ENCODE peak calls at places on chromosome 15, in ten cellular contexts. V is NCI-H2227 treated with DMSO at 0.1 percent for 48 hours; Z is B cell; H is WTC11; B is stimulated activated CD4-positive, alpha-beta T cell treated with anti-CD3 and anti-CD28 coated beads, Interleukin-1b, Interleukin-23, amount 100 ng/mL, for 24 hours; T is thoracic aorta; S is substantia nigra; C is endothelial cell; R is cardiac fibroblast; F is CD4-positive, alpha-beta T cell. J is an unnamed sample.

GRCh38 chr15:63982381-63982854 is 63.9 kb downstream of the DAPK2 start:
- DNase-seq in V (no peak), Z (no peak), H (no peak), B (no peak), T (no peak), S (no peak), C (no peak), R (no peak), F (no peak), J (no peak)

GRCh38 chr15:49876401-49877038 is 242.5 kb downstream of the ATP8B4 start:
- DNase-seq in V (no peak), Z (no peak), H (peak), B (no peak), T (no peak), S (no peak), C (peak), R (no peak), F (no peak), J (no peak)

GRCh38 chr15:71296032-71296686 is 180.9 kb downstream of the THSD4 start:
- DNase-seq in V (no peak), Z (no peak), H (no peak), B (no peak), T (no peak), S (no peak), C (no peak), R (peak), F (no peak), J (no peak)

GRCh38 chr15:80480909-80481308 is 76.7 kb downstream of the ARNT2 start:
- DNase-seq in V (no peak), Z (no peak), H (no peak), B (no peak), T (no peak), S (no peak), C (no peak), R (peak), F (no peak), J (peak)

GRCh38 chr15:87527416-87527815 is 729.1 kb downstream of the NTRK3 start:
- DNase-seq in V (no peak), Z (no peak), H (no peak), B (no peak), T (no peak), S (no peak), C (no peak), R (peak), F (no peak), J (no peak)

GRCh38 chr15:62539236-62539635 is 374.2 kb upstream of the C2CD4B start:
- DNase-seq in V (no peak), Z (no peak), H (no peak), B (no peak), T (no peak), S (no peak), C (no peak), R (no peak), F (no peak), J (no peak)

GRCh38 chr15:55683366-55683765 is 59.6 kb downstream of the PRTG start:
- DNase-seq in V (no peak), Z (no peak), H (no peak), B (no peak), T (no peak), S (no peak), C (no peak), R (peak), F (no peak), J (no peak)

GRCh38 chr15:61088675-61089074 is 140.4 kb downstream of the RORA start:
- DNase-seq in V (no peak), Z (no peak), H (no peak), B (no peak), T (no peak), S (no peak), C (no peak), R (no peak), F (no peak), J (no peak)

GRCh38 chr15:99433026-99433756 is 132.6 kb upstream of the MEF2A start:
- DNase-seq in V (no peak), Z (peak), H (no peak), B (no peak), T (no peak), S (no peak), C (no peak), R (peak), F (no peak), J (no peak)

GRCh38 chr15:43487271-43487895 is 5.6 kb downstream of the TP53BP1 start:
- DNase-seq in V (no peak), Z (no peak), H (no peak), B (no peak), T (no peak), S (no peak), C (no peak), R (no peak), F (no peak), J (no peak)

GRCh38 chr15:83278191-83278590 is 6.3 kb downstream of the BNC1 start:
- DNase-seq in V (no peak), Z (no peak), H (no peak), B (no peak), T (no peak), S (no peak), C (no peak), R (peak), F (no peak), J (no peak)

GRCh38 chr15:100905855-100906254 is 13.3 kb upstream of the LRRK1 start:
- DNase-seq in V (no peak), Z (no peak), H (no peak), B (no peak), T (no peak), S (no peak), C (no peak), R (no peak), F (no peak), J (no peak)

GRCh38 chr15:63945005-63945788 is 101.1 kb downstream of the DAPK2 start:
- DNase-seq in V (peak), Z (peak), H (peak), B (peak), T (no peak), S (peak), C (peak), R (peak), F (peak), J (no peak)

GRCh38 chr15:53843166-53843565 is 83.7 kb upstream of the WDR72 start:
- DNase-seq in V (no peak), Z (no peak), H (no peak), B (no peak), T (no peak), S (no peak), C (no peak), R (no peak), F (no peak), J (no peak)

GRCh38 chr15:35301088-35301487 is 216.0 kb upstream of the NANOGP8 start:
- DNase-seq in V (no peak), Z (no peak), H (no peak), B (no peak), T (no peak), S (no peak), C (no peak), R (no peak), F (no peak), J (no peak)

GRCh38 chr15:97694456-97694855 is 266.0 kb upstream of the ARRDC4 start:
- DNase-seq in V (no peak), Z (no peak), H (no peak), B (no peak), T (no peak), S (no peak), C (no peak), R (no peak), F (no peak), J (no peak)

J was measured in cerebellar nuclear complex.